ENCODE peak calls at places on chromosomes 3 and 15, in seven cellular contexts. G is neuronal stem cell, O is IMR-90, C is H9, W is H1, U is trophoblast cell, B is mesenchymal stem cell. T is an unnamed sample.

GRCh38 chr3:124634210-124635168 is 95.8 kb upstream of the UMPS start:
- DNase-seq in U (no peak), G (no peak), W (no peak), B (no peak), O (no peak), C (peak), T (no peak)

GRCh38 chr15:42921049-42921731 is 612 bp upstream of the TTBK2 start:
- DNase-seq in B (peak), C (no peak), U (peak), O (peak), G (peak), W (no peak), T (no peak)

GRCh38 chr3:120645083-120645800 is 36.8 kb downstream of the HGD start:
- DNase-seq in G (no peak), W (no peak), U (no peak), O (peak), C (no peak), B (no peak), T (peak)

GRCh38 chr3:18758047-18758704 is 333.0 kb upstream of the SATB1 start:
- DNase-seq in O (no peak), C (peak), B (peak), U (peak), G (peak), W (no peak), T (peak)

GRCh38 chr3:190855151-190855550 is 7.3 kb downstream of the GMNC start:
- DNase-seq in C (peak), B (no peak), G (no peak), U (no peak), O (no peak), W (no peak), T (peak)

GRCh38 chr15:41284425-41285177 is 47.8 kb downstream of the OIP5 start:
- DNase-seq in C (no peak), B (peak), U (no peak), W (no peak), O (no peak), G (peak), T (peak)

GRCh38 chr3:104359546-104359945 is 1007.2 kb upstream of the ALCAM start:
- DNase-seq in C (no peak), G (no peak), O (peak), B (peak), U (peak), W (no peak), T (peak)

GRCh38 chr3:126434264-126434590 is 39.5 kb downstream of the CFAP100 start:
- DNase-seq in G (no peak), C (peak), B (no peak), O (no peak), W (peak), U (no peak), T (no peak)

GRCh38 chr3:100047455-100048141 is 66.7 kb downstream of the FILIP1L start:
- DNase-seq in U (peak), G (no peak), C (no peak), W (no peak), O (peak), B (peak), T (no peak)

GRCh38 chr3:69770976-69771634 is 31.8 kb downstream of the MITF start:
- DNase-seq in W (no peak), O (peak), U (no peak), C (no peak), G (no peak), B (peak), T (peak)
- H3K4me2 ChIP-seq in W (no peak), O (peak), U (peak), C (no peak), G (no peak), B (no peak), T (no peak)

DNA sequence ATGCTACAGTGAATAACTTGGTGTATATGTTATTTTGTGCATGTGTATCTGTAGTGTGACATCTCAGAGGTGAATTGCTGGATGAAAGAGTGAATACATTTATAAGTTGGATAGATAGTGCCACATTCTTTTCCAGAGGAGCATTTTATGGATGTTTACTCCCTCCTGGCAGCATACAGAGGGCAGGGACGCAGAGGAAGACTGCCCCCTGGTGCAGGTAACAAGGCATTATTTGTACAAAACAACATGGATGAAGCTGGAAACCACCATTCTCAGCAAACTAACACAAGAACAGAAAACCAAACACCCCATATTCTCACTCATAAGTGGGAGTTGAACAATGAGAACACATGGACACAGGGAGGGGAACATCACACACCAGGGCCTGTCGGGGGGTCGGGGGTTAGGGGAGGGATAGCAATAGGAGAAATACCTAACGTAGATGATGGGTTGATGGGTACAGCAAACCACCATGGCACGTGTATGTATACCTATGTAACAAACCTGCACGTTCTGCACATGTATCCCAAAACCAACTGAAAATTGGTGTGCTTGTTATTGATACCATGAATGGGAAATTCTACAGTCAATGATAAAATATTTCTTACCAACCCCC is 57.9 kb upstream of the CTXND1 start:
- DNase-seq in O (peak), W (no peak), U (no peak), G (peak), C (no peak), B (peak), T (peak)
- H3K18ac ChIP-seq in O (no peak), W (no peak), U (no peak), G (no peak), C (no peak), B (no peak), T (no peak)

GRCh38 chr3:165206454-165207266 is 10.5 kb upstream of the SLITRK3 start:
- DNase-seq in O (peak), W (peak), B (peak), U (peak), G (peak), C (peak), T (peak)

GRCh38 chr3:165202995-165203394 is 6.8 kb upstream of the SLITRK3 start:
- DNase-seq in G (no peak), B (no peak), U (no peak), O (no peak), C (no peak), W (no peak), T (no peak)

GRCh38 chr3:165204445-165204844 is 8.3 kb upstream of the SLITRK3 start:
- DNase-seq in O (no peak), G (no peak), B (no peak), C (no peak), U (no peak), W (no peak), T (no peak)

GRCh38 chr3:165196577-165197561 is 685 bp upstream of the SLITRK3 start:
- DNase-seq in C (peak), W (peak), G (peak), U (no peak), B (peak), O (no peak), T (peak)

DNA sequence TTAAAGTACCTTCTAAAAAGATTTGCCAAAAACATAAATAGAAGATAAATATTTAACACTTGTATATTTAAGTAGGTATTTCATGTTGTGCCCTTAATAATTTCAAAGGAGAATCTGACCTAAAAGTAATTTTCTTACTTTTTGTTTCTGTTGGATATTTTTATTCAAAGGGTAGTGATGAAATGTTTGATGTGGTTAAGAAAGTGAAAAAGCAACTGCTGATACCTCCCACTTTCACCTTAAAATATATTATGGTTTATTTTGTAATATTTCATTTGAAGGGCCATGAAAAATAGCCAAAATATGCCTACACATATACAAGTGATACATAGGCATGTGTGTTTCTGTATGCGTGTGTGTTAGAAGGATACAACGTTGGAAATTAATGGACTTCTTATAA is 5.8 kb upstream of the SLITRK3 start:
- DNase-seq in B (no peak), O (no peak), C (no peak), W (no peak), G (no peak), U (no peak), T (no peak)
- H3K4me2 ChIP-seq in B (no peak), O (no peak), C (no peak), W (no peak), G (no peak), U (no peak), T (no peak)

DNA sequence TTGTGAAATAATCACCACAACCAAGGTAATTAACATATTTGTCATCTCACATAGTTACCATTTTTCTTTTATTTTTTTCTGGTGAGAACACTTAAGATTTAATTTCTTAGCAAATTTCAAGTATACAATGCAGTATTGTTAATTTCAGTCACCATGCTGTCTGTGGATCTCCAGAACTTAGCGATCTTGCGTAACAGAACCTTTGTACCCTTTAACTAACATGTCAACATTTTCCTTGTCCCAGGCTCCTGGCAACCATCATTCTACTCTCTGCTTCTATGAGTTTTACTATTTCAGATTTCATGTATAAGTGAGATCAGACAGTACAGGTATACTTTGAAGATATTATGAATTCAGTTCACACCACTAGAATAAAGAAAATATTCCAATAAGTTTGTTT is 154.4 kb downstream of the KCNAB1 start:
- DNase-seq in C (no peak), G (no peak), W (no peak), O (no peak), U (no peak), B (no peak), T (no peak)
- H3K18ac ChIP-seq in C (no peak), G (no peak), W (no peak), O (no peak), U (no peak), B (no peak), T (no peak)

DNA sequence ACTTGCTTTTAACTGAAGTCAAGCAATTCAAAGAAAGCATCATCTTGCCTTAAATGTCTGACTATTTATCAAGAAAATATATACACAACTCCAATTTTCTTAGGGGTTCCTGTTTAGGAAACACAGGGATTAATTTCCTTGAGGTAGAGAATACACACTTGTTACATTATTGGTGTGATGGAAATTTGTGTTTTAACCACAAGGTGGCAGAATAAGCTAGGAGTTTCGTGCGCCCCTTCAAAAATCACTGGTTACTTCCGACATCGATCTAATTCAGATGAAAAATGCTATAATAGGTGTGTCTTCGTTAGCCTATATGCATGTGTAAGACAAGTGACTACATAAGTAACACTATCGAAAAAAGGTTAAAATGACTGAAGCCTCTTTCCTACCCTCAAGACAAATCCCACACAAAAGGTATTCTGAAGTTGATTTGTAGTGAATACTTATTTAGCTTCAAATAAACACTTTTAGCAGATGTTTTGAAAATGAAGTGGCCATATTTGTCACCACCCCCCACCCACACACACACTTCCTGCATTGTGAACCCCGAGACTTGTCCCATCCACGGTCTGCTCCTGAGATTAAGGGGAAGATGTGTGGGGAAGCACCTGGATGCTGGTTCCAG is 246.5 kb downstream of the ROBO1 start:
- DNase-seq in C (no peak), G (peak), U (peak), O (peak), W (no peak), B (peak), T (peak)
- H3K4me2 ChIP-seq in C (no peak), G (no peak), U (no peak), O (peak), W (no peak), B (no peak), T (no peak)

T was measured in mesendoderm.